ENCODE peak calls at places on chromosomes 6 and 20, in five cellular contexts. Q, X, U, W and I are unnamed samples.
A peak's percentile ranks its signal among the peaks of the same experiment; 100 is the strongest.

GRCh38 chr20:32763202-32763999 is 1.2 kb downstream of the DNMT3B start:
- DNase-seq in Q (peak; percentile 59), U (no peak), W (no peak), X (no peak), I (no peak)

GRCh38 chr6:106997392-106998257 is 23.1 kb upstream of the CD24 start:
- DNase-seq in Q (peak; percentile 87), U (no peak), X (peak; percentile 73), W (peak; percentile 80), I (peak; percentile 52)

GRCh38 chr6:106141441-106142237 is 55.5 kb downstream of the PRDM1 start:
- DNase-seq in X (peak; percentile 59), Q (no peak), W (no peak), U (no peak), I (peak; percentile 30)

GRCh38 chr6:90183587-90184333 is 112.9 kb downstream of the BACH2 start:
- DNase-seq in U (no peak), W (no peak), Q (no peak), X (no peak), I (no peak)

GRCh38 chr6:161228096-161228495 is 45.8 kb downstream of the AGPAT4 start:
- DNase-seq in W (no peak), X (no peak), Q (no peak), U (no peak), I (peak; percentile 39)

GRCh38 chr20:37270586-37271420 is 9.2 kb upstream of the GHRH start:
- DNase-seq in U (no peak), X (peak; percentile 68), Q (no peak), W (peak; percentile 60), I (peak; percentile 11)

GRCh38 chr6:9875605-9876353 is 539.1 kb downstream of the TFAP2A start:
- DNase-seq in X (no peak), W (no peak), U (no peak), Q (no peak), I (no peak)

GRCh38 chr6:167827588-167828324 is 1.0 kb downstream of the AFDN start:
- DNase-seq in W (peak; percentile 48), U (no peak), X (peak; percentile 46), Q (peak; percentile 74), I (peak; percentile 33)

GRCh38 chr6:169168302-169168630 is 85.4 kb downstream of the THBS2 start:
- DNase-seq in X (no peak), W (no peak), U (no peak), Q (no peak), I (no peak)

GRCh38 chr20:41158082-41158625 is 20.8 kb downstream of the PLCG1 start:
- DNase-seq in W (no peak), U (no peak), X (no peak), Q (no peak), I (no peak)
- H3K4me3 ChIP-seq in W (no peak overlapping the region), U (no peak overlapping the region), X (no peak overlapping the region), Q (no peak overlapping the region), I (no peak overlapping the region)

DNA sequence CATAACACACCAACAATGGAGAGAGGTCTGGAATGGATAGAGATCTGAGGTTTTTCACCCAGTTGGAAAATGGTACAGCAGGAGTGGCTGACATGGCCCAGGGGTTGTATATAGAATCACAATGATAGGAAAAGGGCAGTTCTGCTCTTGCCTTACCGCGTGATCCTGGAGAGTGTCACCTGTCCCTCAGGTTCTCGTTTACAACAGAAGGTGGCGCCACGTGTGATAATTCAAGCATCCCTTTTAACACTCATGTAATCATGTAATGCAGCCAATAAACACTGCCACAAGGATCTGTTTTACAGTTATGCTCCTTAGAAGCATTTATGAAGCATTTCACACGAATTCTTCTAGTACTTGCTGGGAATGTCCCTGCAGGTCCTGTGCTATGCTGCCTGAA is 12.9 kb upstream of the WFDC2 start:
- DNase-seq in Q (peak; percentile 82), X (peak; percentile 64), U (no peak), W (peak; percentile 33), I (no peak)
- TF ChIP-seq CTCF in Q (peak; percentile 72), X (peak; percentile 51), U (peak; percentile 39), W (peak; percentile 38), I (peak; percentile 21)

DNA sequence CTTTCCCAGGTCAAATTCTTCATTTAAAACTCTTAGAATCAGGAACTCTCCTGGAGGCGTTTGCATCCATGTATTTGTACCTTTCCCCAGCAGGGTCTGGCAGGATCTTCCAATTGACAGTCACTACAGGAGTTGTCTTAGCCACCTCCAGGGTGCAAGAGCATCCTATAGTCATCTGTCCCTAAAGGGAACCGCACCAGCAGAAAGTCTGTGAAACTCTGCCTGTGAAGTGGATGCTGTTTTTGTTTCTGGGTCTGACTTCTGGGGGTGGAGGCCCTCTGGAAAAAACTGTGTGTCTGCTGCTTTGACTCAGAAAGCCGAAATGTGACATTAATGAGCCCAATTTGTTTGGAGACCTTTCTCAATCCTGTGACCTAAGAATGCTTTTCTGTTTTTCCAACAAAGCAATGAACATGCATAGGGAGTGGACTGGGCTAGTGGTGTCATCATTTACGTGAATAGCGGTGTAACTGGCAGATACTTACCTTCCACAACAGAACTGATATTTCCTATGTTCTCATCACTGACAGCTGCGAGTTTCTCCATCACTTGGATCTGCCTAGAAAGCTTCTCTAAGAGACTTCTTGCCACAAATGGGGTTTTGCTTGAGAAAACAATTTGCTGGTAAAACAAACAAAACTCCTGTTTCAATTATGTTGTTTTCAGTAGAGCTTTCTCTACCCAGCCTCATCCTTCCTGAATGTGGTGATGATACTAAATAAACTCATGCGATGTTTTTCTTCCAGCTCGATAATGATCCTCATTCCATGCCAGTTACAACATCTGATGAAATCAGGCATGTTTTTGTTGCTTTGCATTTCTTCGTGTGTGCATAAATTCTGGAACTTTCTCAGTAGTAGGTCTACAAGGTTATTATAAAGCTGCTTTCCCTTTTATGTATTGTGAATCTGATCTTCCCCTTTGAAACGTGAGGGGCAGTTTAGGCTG is 33.3 kb upstream of the ARMH2 start:
- DNase-seq in W (peak; percentile 65), X (no peak), U (no peak), Q (no peak), I (peak; percentile 39)
- H3K4me3 ChIP-seq in W (no peak overlapping the region), X (no peak overlapping the region), U (no peak overlapping the region), Q (no peak overlapping the region), I (no peak overlapping the region)

GRCh38 chr6:3063733-3064700 is 4.3 kb upstream of the RIPK1 start:
- DNase-seq in Q (peak; percentile 85), W (peak; percentile 95), U (peak; percentile 98), X (peak; percentile 95), I (peak; percentile 89)

GRCh38 chr6:3057063-3057462 is 11.2 kb upstream of the RIPK1 start:
- DNase-seq in X (no peak), W (no peak), Q (no peak), U (no peak), I (no peak)

GRCh38 chr6:3058957-3059356 is 9.3 kb upstream of the RIPK1 start:
- DNase-seq in U (no peak), X (no peak), Q (no peak), W (no peak), I (no peak)

GRCh38 chr6:3061501-3061941 is 6.8 kb upstream of the RIPK1 start:
- DNase-seq in Q (no peak), U (no peak), W (peak; percentile 88), X (peak; percentile 88), I (peak; percentile 74)
- TF ChIP-seq CTCF in Q (no peak), U (no peak), W (peak; percentile 44), X (peak; percentile 51), I (peak; percentile 28)

GRCh38 chr6:38487423-38487822 is 152.3 kb downstream of the BTBD9 start:
- DNase-seq in X (no peak), W (no peak), Q (no peak), U (no peak), I (no peak)

GRCh38 chr6:38482466-38482865 is 157.3 kb downstream of the BTBD9 start:
- DNase-seq in X (no peak), W (peak; percentile 70), U (no peak), Q (no peak), I (no peak)

GRCh38 chr6:38484656-38485055 is 155.1 kb downstream of the BTBD9 start:
- DNase-seq in W (no peak), X (no peak), U (no peak), Q (no peak), I (no peak)

GRCh38 chr6:38488876-38489275 is 150.9 kb downstream of the BTBD9 start:
- DNase-seq in X (no peak), Q (no peak), W (no peak), U (no peak), I (no peak)

GRCh38 chr6:38483526-38483925 is 156.2 kb downstream of the BTBD9 start:
- DNase-seq in Q (no peak), U (no peak), W (no peak), X (no peak), I (no peak)
- H3K4me3 ChIP-seq in Q (no peak overlapping the region), U (no peak overlapping the region), W (no peak overlapping the region), X (no peak overlapping the region), I (no peak overlapping the region)

GRCh38 chr20:59042151-59042795 is at the start of gene PRELID3B:
- DNase-seq in U (no peak), X (peak; percentile 37), Q (peak; percentile 50), W (peak; percentile 25), I (no peak)
- TF ChIP-seq CTCF in U (peak; percentile 15), X (no peak), Q (no peak), W (no peak), I (no peak)

GRCh38 chr6:149925974-149926777 is 3.3 kb upstream of the RAET1G start:
- DNase-seq in W (peak; percentile 81), X (peak; percentile 83), U (peak; percentile 95), Q (peak; percentile 94), I (peak; percentile 73)
- H3K4me3 ChIP-seq in W (peak overlapping the region; percentile 66), X (peak overlapping the region; percentile 47), U (peak overlapping the region; percentile 62), Q (peak overlapping the region; percentile 70), I (peak overlapping the region; percentile 47)

GRCh38 chr20:62643521-62644043 is 1.3 kb downstream of the SLCO4A1 start:
- DNase-seq in W (no peak), X (no peak), U (no peak), Q (no peak), I (no peak)

GRCh38 chr20:62640870-62641748 is 1.2 kb upstream of the SLCO4A1 start:
- DNase-seq in W (no peak), X (no peak), U (no peak), Q (no peak), I (no peak)

GRCh38 chr20:62644044-62644795 is 1.9 kb downstream of the SLCO4A1 start:
- DNase-seq in W (no peak), Q (no peak), U (no peak), X (peak; percentile 18), I (no peak)

GRCh38 chr20:62642666-62643520 is 590 bp downstream of the SLCO4A1 start:
- DNase-seq in Q (peak; percentile 61), X (peak; percentile 32), W (peak; percentile 23), U (no peak), I (no peak)

DNA sequence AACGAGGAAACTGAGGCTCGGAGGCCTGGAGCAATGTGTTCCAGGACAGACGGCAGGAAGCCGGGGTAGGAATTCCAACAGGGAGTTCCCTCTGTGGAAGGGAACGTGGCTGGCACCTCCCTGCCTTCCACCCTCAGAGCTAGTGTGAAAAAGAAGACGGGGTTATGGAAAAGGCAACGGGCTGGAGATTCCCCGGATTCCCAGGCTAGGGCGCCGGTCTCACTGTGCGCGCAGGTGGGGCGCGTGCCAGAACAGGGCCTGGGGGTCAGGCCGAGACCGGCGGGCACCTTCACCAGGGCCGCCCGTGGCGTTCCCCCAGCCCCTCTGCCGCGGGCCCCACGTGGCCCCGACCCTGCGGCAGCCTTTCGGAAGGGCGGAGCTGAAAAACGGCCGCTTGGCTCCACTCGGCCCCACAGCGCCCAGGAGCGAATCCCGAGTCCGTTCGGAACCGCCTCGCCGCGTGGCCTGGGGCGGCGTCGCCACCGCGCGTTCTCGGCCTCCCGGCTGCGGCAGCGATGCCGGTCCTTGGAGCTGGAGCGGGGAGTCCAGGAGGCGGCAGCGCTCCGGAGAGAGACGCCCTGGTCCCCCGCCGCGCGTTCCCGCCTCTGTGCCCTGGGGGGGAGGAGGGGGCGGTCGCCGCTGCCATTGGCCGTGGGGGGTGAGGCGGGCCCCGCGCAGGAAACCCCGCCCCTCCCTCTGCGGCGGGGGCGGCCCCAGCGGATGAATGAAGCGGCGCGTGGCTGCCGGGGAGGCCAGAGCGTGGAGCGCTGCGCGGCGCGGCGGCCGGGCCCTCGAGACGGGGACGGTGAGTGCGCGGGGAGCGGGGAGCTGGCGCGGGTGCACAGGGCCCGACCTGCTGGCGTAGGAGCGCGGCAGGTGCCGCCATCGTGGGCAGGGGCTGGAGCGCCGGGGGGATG is at the start of gene SLCO4A1:
- DNase-seq in Q (peak; percentile 75), U (no peak), W (peak; percentile 33), X (peak; percentile 45), I (peak; percentile 37)
- TF ChIP-seq CTCF in Q (no peak), U (no peak), W (no peak), X (no peak), I (no peak)